ENCODE peak calls at places on chromosomes 4 and X, in seven cellular contexts. G is CD4-positive, alpha-beta memory T cell; W is tibial artery; L is activated CD4-positive, CD25-positive, alpha-beta regulatory T cell treated with anti-CD3 and anti-CD28 coated beads, Interleukin-2, amount 50 U/mL, for 72 hours; S is lower lobe of right lung; Q is HFF-Myc; C is uterus. D is an unnamed sample.

GRCh38 chrX:1531106-1531890 is 5.7 kb downstream of the P2RY8 start:
- DNase-seq in C (no peak), W (peak; percentile 34), L (peak; percentile 44), S (no peak), G (no peak), Q (no peak), D (no peak)

GRCh38 chrX:69097451-69098236 is 67.6 kb downstream of the PJA1 start:
- DNase-seq in W (no peak), C (no peak), S (no peak), Q (no peak), G (no peak), L (no peak), D (no peak)

GRCh38 chr4:89277412-89277811 is 30.2 kb downstream of the GPRIN3 start:
- DNase-seq in W (no peak), L (no peak), C (no peak), G (no peak), S (no peak), Q (no peak), D (no peak)

GRCh38 chr4:5821665-5822358 is 71.1 kb downstream of the CRMP1 start:
- DNase-seq in G (no peak), S (no peak), W (no peak), L (peak; percentile 41), C (no peak), Q (no peak), D (no peak)

GRCh38 chr4:167955006-167955405 is 137.3 kb upstream of the ANXA10 start:
- DNase-seq in C (no peak), Q (no peak), W (no peak), S (no peak), L (no peak), G (no peak), D (no peak)

GRCh38 chrX:40922307-40922706 is 162.9 kb upstream of the USP9X start:
- DNase-seq in L (no peak), G (no peak), W (no peak), S (no peak), C (no peak), Q (no peak), D (no peak)

GRCh38 chr4:97664741-97665140 is 478.5 kb downstream of the STPG2 start:
- DNase-seq in S (no peak), G (no peak), W (no peak), C (no peak), Q (no peak), L (no peak), D (no peak)

GRCh38 chr4:140691369-140691768 is 64.8 kb downstream of the TBC1D9 start:
- DNase-seq in W (no peak), L (no peak), C (peak; percentile 24), Q (no peak), G (no peak), S (no peak), D (no peak)

GRCh38 chr4:17763352-17763890 is 18.0 kb downstream of the FAM184B start:
- DNase-seq in L (no peak), S (no peak), Q (no peak), W (no peak), G (no peak), C (no peak), D (no peak)

GRCh38 chr4:14607578-14607977 is 394.7 kb upstream of the CPEB2 start:
- DNase-seq in G (no peak), S (no peak), W (no peak), Q (no peak), C (no peak), L (no peak), D (no peak)

GRCh38 chrX:13520931-13521330 is 48.5 kb upstream of the EGFL6 start:
- DNase-seq in S (no peak), W (no peak), Q (no peak), C (no peak), L (no peak), G (no peak), D (no peak)

GRCh38 chr4:8471211-8471875 is 30.8 kb downstream of the TRMT44 start:
- DNase-seq in G (no peak), L (no peak), W (no peak), S (no peak), Q (no peak), C (no peak), D (no peak)

GRCh38 chrX:99172958-99173357 is 1237.1 kb downstream of the PCDH19 start:
- DNase-seq in G (no peak), W (no peak), S (no peak), L (no peak), C (no peak), Q (no peak), D (no peak)

GRCh38 chr4:14375816-14376215 is 626.5 kb upstream of the CPEB2 start:
- DNase-seq in G (no peak), Q (no peak), S (no peak), W (no peak), C (no peak), L (no peak), D (no peak)

GRCh38 chr4:113434247-113434587 is 327.3 kb downstream of the CAMK2D start:
- DNase-seq in Q (no peak), L (no peak), G (no peak), S (no peak), C (no peak), W (no peak), D (no peak)

GRCh38 chrX:7570432-7571009 is 272.4 kb upstream of the VCX start:
- DNase-seq in C (no peak), G (no peak), L (no peak), Q (no peak), S (no peak), W (no peak), D (no peak)

GRCh38 chr4:48340905-48341775 is at the start of gene SLAIN2:
- DNase-seq in C (peak; percentile 99), S (peak; percentile 100), G (peak; percentile 97), Q (peak; percentile 79), W (peak; percentile 100), L (peak; percentile 100), D (peak; percentile 100)

GRCh38 chr4:144656857-144657256 is 10.9 kb downstream of the HHIP start:
- DNase-seq in W (no peak), G (no peak), Q (no peak), C (no peak), L (no peak), S (no peak), D (no peak)

GRCh38 chrX:136292656-136293055 is 8.1 kb upstream of the ADGRG4 start:
- DNase-seq in W (no peak), G (no peak), L (no peak), C (no peak), S (no peak), Q (no peak), D (no peak)

GRCh38 chr4:88060431-88060830 is 53.0 kb downstream of the PKD2 start:
- DNase-seq in Q (no peak), C (no peak), S (no peak), L (no peak), W (no peak), G (no peak), D (no peak)

GRCh38 chr4:180617203-180617602 is 1626.0 kb upstream of the TENM3 start:
- DNase-seq in C (no peak), W (no peak), G (no peak), L (no peak), Q (no peak), S (no peak), D (no peak)

GRCh38 chr4:106993846-106994245 is 42.3 kb downstream of the DKK2 start:
- DNase-seq in L (no peak), C (no peak), Q (no peak), G (no peak), S (no peak), W (no peak), D (no peak)

GRCh38 chr4:37825943-37826281 is 574 bp upstream of the PGM2 start:
- DNase-seq in S (no peak), W (no peak), G (no peak), Q (no peak), C (no peak), L (no peak), D (no peak)